ENCODE peak calls at places on chromosomes 7 and 10, in eight cellular contexts. One of them, this sample, is unnamed.

GRCh38 chr10:107442035-107442505 is 277.6 kb upstream of the SORCS1 start:
- DNase-seq in prostate gland: no peak
- DNase-seq in sigmoid colon: no peak
- DNase-seq in upper lobe of left lung: no peak
- DNase-seq in stomach: no peak
- DNase-seq in transverse colon: no peak
- DNase-seq in endothelial cell of umbilical vein: no peak
- DNase-seq in spleen: no peak
- DNase-seq in this sample: peak

GRCh38 chr7:125061776-125062397 is 132.3 kb upstream of the POT1 start:
- DNase-seq in prostate gland: no peak
- DNase-seq in sigmoid colon: no peak
- DNase-seq in upper lobe of left lung: no peak
- DNase-seq in stomach: no peak
- DNase-seq in transverse colon: no peak
- DNase-seq in endothelial cell of umbilical vein: peak
- DNase-seq in spleen: no peak
- DNase-seq in this sample: no peak

GRCh38 chr7:137169282-137169698 is 174.2 kb downstream of the PTN start:
- DNase-seq in prostate gland: peak
- DNase-seq in sigmoid colon: peak
- DNase-seq in upper lobe of left lung: no peak
- DNase-seq in stomach: peak
- DNase-seq in transverse colon: peak
- DNase-seq in endothelial cell of umbilical vein: peak
- DNase-seq in spleen: no peak
- DNase-seq in this sample: no peak

GRCh38 chr10:93752761-93753160 is 5.0 kb upstream of the LGI1 start:
- DNase-seq in prostate gland: no peak
- DNase-seq in sigmoid colon: no peak
- DNase-seq in upper lobe of left lung: no peak
- DNase-seq in stomach: no peak
- DNase-seq in transverse colon: no peak
- DNase-seq in endothelial cell of umbilical vein: peak
- DNase-seq in spleen: no peak
- DNase-seq in this sample: no peak

GRCh38 chr10:29012926-29013554 is 275.8 kb upstream of the LYZL1 start:
- DNase-seq in prostate gland: no peak
- DNase-seq in sigmoid colon: no peak
- DNase-seq in upper lobe of left lung: no peak
- DNase-seq in stomach: no peak
- DNase-seq in transverse colon: no peak
- DNase-seq in endothelial cell of umbilical vein: no peak
- DNase-seq in spleen: no peak
- DNase-seq in this sample: no peak

GRCh38 chr7:24378871-24379608 is 95.0 kb downstream of the NPY start:
- DNase-seq in prostate gland: no peak
- DNase-seq in sigmoid colon: no peak
- DNase-seq in upper lobe of left lung: no peak
- DNase-seq in stomach: no peak
- DNase-seq in transverse colon: no peak
- DNase-seq in endothelial cell of umbilical vein: no peak
- DNase-seq in spleen: no peak
- DNase-seq in this sample: no peak

GRCh38 chr10:96829029-96829773 is 2.9 kb upstream of the LCOR start:
- DNase-seq in prostate gland: no peak
- DNase-seq in sigmoid colon: no peak
- DNase-seq in upper lobe of left lung: no peak
- DNase-seq in stomach: no peak
- DNase-seq in transverse colon: no peak
- DNase-seq in endothelial cell of umbilical vein: no peak
- DNase-seq in spleen: no peak
- DNase-seq in this sample: no peak

GRCh38 chr10:117542706-117543244 is at the start of gene EMX2:
- DNase-seq in prostate gland: no peak
- DNase-seq in sigmoid colon: no peak
- DNase-seq in upper lobe of left lung: no peak
- DNase-seq in stomach: no peak
- DNase-seq in transverse colon: no peak
- DNase-seq in endothelial cell of umbilical vein: no peak
- DNase-seq in spleen: no peak
- DNase-seq in this sample: no peak

GRCh38 chr7:151249034-151249731 is 689 bp upstream of the SMARCD3 start:
- DNase-seq in prostate gland: peak
- DNase-seq in sigmoid colon: peak
- DNase-seq in upper lobe of left lung: peak
- DNase-seq in stomach: peak
- DNase-seq in transverse colon: peak
- DNase-seq in endothelial cell of umbilical vein: peak
- DNase-seq in spleen: peak
- DNase-seq in this sample: no peak

GRCh38 chr7:66629222-66629658 is 559 bp downstream of the KCTD7 start:
- DNase-seq in prostate gland: no peak
- DNase-seq in sigmoid colon: peak
- DNase-seq in upper lobe of left lung: no peak
- DNase-seq in stomach: peak
- DNase-seq in transverse colon: peak
- DNase-seq in endothelial cell of umbilical vein: peak
- DNase-seq in spleen: peak
- DNase-seq in this sample: no peak

GRCh38 chr10:113562693-113563092 is 9.8 kb downstream of the HABP2 start:
- DNase-seq in prostate gland: no peak
- DNase-seq in sigmoid colon: no peak
- DNase-seq in upper lobe of left lung: no peak
- DNase-seq in stomach: no peak
- DNase-seq in transverse colon: no peak
- DNase-seq in endothelial cell of umbilical vein: no peak
- DNase-seq in spleen: no peak
- DNase-seq in this sample: no peak

GRCh38 chr10:81957976-81958375 is 83.0 kb downstream of the NRG3 start:
- DNase-seq in prostate gland: no peak
- DNase-seq in sigmoid colon: no peak
- DNase-seq in upper lobe of left lung: no peak
- DNase-seq in stomach: no peak
- DNase-seq in transverse colon: no peak
- DNase-seq in endothelial cell of umbilical vein: peak
- DNase-seq in spleen: no peak
- DNase-seq in this sample: no peak

DNA sequence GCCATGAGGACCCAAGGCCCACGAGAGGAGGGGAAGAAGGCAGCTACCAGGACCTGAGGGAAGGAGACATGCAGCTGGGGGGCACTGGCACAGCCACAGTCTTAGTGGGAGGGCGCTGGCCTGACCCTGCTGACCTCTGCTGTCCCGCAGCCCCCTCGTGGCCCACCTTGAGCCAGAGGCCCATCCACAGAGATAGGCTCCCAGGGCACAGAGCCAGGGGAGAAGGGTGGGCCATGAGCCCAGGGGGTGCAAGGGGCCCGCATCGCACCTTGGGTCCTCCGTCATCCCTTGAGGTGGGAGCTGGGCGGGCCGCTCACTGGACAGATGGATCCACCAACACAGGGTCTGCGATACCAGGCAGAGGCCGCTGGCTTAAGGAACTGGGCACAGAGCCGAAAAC is 387.7 kb upstream of the PFKP start:
- DNase-seq in prostate gland: no peak
- DNase-seq in sigmoid colon: no peak
- DNase-seq in upper lobe of left lung: peak
- DNase-seq in stomach: no peak
- DNase-seq in transverse colon: no peak
- DNase-seq in endothelial cell of umbilical vein: no peak
- DNase-seq in spleen: no peak
- DNase-seq in this sample: no peak
- TF ChIP-seq POLR2A in prostate gland: no peak
- TF ChIP-seq POLR2A in sigmoid colon: no peak
- TF ChIP-seq POLR2A in upper lobe of left lung: no peak
- TF ChIP-seq POLR2A in stomach: no peak
- TF ChIP-seq POLR2A in transverse colon: no peak
- TF ChIP-seq POLR2A in endothelial cell of umbilical vein: no peak
- TF ChIP-seq POLR2A in spleen: no peak
- TF ChIP-seq POLR2A in this sample: no peak

DNA sequence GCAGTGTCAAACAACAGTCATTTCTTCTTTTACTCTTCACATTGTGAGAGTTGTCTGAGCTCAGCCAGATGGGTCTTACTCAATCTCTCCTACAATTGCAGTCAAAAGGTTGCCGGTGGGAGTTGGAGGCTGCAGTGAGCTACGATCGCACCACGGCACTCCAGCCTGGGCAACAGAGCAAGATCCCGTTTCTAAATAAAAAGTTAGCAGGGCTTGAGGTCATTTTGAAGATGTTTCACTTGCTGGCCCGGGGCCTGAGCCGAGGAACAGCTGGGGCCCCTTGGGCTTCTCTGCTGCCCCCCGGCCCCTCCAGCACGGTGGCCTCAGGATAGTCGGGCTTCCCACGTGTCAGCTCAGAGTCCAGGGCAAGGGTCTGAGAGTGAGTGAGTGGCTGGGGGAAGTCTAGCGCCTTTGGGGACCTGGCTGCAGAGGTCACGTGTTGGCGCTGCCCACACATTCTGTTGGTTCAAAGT is 40.4 kb downstream of the GTF2IRD1 start:
- DNase-seq in prostate gland: no peak
- DNase-seq in sigmoid colon: no peak
- DNase-seq in upper lobe of left lung: no peak
- DNase-seq in stomach: no peak
- DNase-seq in transverse colon: no peak
- DNase-seq in endothelial cell of umbilical vein: no peak
- DNase-seq in spleen: no peak
- DNase-seq in this sample: no peak
- TF ChIP-seq POLR2AphosphoS5 in prostate gland: no peak
- TF ChIP-seq POLR2AphosphoS5 in sigmoid colon: no peak
- TF ChIP-seq POLR2AphosphoS5 in upper lobe of left lung: no peak
- TF ChIP-seq POLR2AphosphoS5 in stomach: no peak
- TF ChIP-seq POLR2AphosphoS5 in transverse colon: no peak
- TF ChIP-seq POLR2AphosphoS5 in endothelial cell of umbilical vein: no peak
- TF ChIP-seq POLR2AphosphoS5 in spleen: no peak
- TF ChIP-seq POLR2AphosphoS5 in this sample: no peak

DNA sequence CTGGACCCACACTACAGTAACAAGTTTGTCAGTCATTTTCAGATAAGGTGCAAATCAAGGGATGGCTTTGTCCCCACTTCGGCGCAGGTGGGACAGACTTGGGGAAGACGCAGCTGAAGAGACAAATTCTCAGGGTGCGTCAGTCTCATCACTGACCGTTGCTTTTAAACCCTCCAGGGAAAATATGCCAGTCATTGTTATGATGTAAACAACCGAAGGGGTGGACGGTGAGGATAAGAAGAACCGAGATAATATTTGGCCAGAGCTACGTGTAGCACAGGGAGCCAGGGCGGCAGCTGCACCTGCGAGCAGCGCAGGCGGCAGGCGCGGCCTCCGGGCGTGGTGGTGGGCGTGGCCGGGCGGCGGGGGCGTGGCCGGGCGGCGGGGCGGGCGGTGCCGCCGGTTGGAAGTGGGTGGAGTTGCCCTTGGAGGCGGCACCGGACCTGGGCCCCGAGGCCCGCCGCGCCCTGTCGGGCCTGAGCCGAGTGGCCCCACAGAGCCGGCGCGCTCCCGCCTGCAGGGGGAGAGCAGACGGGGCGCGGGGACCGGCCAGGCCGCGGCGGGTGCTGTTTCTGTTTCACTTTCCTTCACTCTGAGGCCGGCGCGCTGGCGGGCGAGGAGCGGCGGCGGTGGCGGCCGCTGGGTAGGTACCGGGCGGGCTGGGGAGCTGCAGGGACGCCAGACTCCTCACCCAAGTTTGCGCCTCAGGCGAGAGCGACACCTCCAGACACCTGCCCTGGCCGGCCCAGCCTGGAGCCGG is at the start of gene PCGF5:
- DNase-seq in prostate gland: peak
- DNase-seq in sigmoid colon: peak
- DNase-seq in upper lobe of left lung: peak
- DNase-seq in stomach: peak
- DNase-seq in transverse colon: peak
- DNase-seq in endothelial cell of umbilical vein: peak
- DNase-seq in spleen: peak
- DNase-seq in this sample: peak
- TF ChIP-seq POLR2A in prostate gland: peak
- TF ChIP-seq POLR2A in sigmoid colon: peak
- TF ChIP-seq POLR2A in upper lobe of left lung: no peak
- TF ChIP-seq POLR2A in stomach: no peak
- TF ChIP-seq POLR2A in transverse colon: peak
- TF ChIP-seq POLR2A in endothelial cell of umbilical vein: peak
- TF ChIP-seq POLR2A in spleen: no peak
- TF ChIP-seq POLR2A in this sample: peak

DNA sequence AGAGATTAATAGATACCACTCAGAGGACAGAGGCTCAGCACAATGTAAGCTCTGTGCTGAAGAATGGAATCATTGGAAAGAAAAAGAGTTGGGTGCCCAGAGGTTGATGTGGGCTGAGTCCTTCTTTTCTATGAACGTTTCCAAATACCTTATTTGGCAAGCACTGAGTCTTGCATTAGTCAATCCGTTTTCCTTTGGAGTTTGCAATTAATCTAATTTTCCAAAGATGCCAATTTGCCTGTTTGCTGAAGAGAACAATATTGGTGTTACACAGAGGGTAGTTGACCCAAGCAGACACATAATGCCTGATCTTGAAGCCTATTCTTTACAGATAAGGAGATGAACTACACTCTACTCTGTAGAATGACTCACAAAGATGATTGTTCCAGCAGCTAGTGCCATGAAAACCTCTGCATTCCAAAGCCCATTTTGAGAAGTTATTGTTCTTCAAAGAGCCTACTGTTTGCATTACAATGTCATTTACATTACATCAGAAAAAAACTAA is 55.4 kb upstream of the MET start:
- DNase-seq in prostate gland: no peak
- DNase-seq in sigmoid colon: no peak
- DNase-seq in upper lobe of left lung: no peak
- DNase-seq in stomach: no peak
- DNase-seq in transverse colon: no peak
- DNase-seq in endothelial cell of umbilical vein: peak
- DNase-seq in spleen: no peak
- DNase-seq in this sample: no peak
- TF ChIP-seq POLR2AphosphoS5 in prostate gland: no peak
- TF ChIP-seq POLR2AphosphoS5 in sigmoid colon: no peak
- TF ChIP-seq POLR2AphosphoS5 in upper lobe of left lung: no peak
- TF ChIP-seq POLR2AphosphoS5 in stomach: no peak
- TF ChIP-seq POLR2AphosphoS5 in transverse colon: no peak
- TF ChIP-seq POLR2AphosphoS5 in endothelial cell of umbilical vein: peak
- TF ChIP-seq POLR2AphosphoS5 in spleen: no peak
- TF ChIP-seq POLR2AphosphoS5 in this sample: no peak

DNA sequence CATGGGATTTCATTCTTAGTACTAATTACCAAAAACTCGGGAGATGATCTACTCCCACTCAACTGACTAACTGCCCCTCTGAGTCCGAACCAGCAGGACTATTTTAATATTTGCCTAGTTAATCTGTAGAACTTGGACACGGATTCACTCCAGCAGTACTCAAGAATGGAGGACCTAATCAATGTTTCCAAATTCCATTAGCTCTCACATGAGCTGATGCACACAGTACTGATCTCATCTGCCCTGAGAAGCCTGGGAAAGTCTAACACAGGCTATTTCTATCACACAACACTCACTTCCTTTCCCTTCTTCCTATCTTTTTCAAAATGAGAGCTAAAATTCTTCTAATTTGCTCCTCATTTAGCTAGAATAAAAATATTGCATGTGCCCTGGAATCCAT is 109.2 kb upstream of the ASAH2 start:
- DNase-seq in prostate gland: no peak
- DNase-seq in sigmoid colon: no peak
- DNase-seq in upper lobe of left lung: no peak
- DNase-seq in stomach: no peak
- DNase-seq in transverse colon: no peak
- DNase-seq in endothelial cell of umbilical vein: no peak
- DNase-seq in spleen: no peak
- DNase-seq in this sample: no peak
- TF ChIP-seq POLR2A in prostate gland: no peak
- TF ChIP-seq POLR2A in sigmoid colon: no peak
- TF ChIP-seq POLR2A in upper lobe of left lung: no peak
- TF ChIP-seq POLR2A in stomach: no peak
- TF ChIP-seq POLR2A in transverse colon: no peak
- TF ChIP-seq POLR2A in endothelial cell of umbilical vein: no peak
- TF ChIP-seq POLR2A in spleen: no peak
- TF ChIP-seq POLR2A in this sample: no peak